ENCODE peak calls at places on chromosomes 12 and 14, in four cellular contexts. M is GM12878, L is HCT116, Z is H1. S is an unnamed sample.

GRCh38 chr14:65344011-65344410 is 68.5 kb upstream of the FUT8 start:
- DNase-seq in L (no peak), Z (no peak), M (no peak), S (no peak)

GRCh38 chr14:74502236-74503019 is 8.9 kb downstream of the ISCA2 start:
- DNase-seq in L (no peak), M (no peak), Z (no peak), S (peak; percentile 27)

GRCh38 chr12:50186667-50187066 is 19.5 kb upstream of the CERS5 start:
- DNase-seq in Z (no peak), L (no peak), M (no peak), S (no peak)

GRCh38 chr14:69571879-69572633 is 2.6 kb downstream of the CCDC177 start:
- DNase-seq in M (no peak), L (no peak), Z (no peak), S (peak; percentile 50)

GRCh38 chr14:74733241-74733640 is 20.3 kb downstream of the FCF1 start:
- DNase-seq in L (no peak), M (no peak), Z (no peak), S (no peak)

GRCh38 chr12:128715485-128715884 is 108.3 kb downstream of the SLC15A4 start:
- DNase-seq in M (no peak), Z (no peak), L (no peak), S (no peak)

GRCh38 chr12:102095677-102096263 is 24.1 kb downstream of the NUP37 start:
- DNase-seq in Z (no peak), L (no peak), M (peak; percentile 4), S (no peak)

GRCh38 chr14:99287269-99287942 is 15.4 kb upstream of the BCL11B start:
- DNase-seq in M (peak; percentile 55), Z (no peak), L (no peak), S (no peak)

GRCh38 chr14:105144231-105144665 is 24.3 kb downstream of the JAG2 start:
- DNase-seq in L (no peak), Z (no peak), M (no peak), S (no peak)

GRCh38 chr12:30822385-30823139 is 67.8 kb upstream of the CAPRIN2 start:
- DNase-seq in Z (no peak), L (no peak), M (no peak), S (no peak)

GRCh38 chr12:54853933-54854538 is at the start of gene MUCL1:
- DNase-seq in Z (peak; percentile 49), L (peak; percentile 62), M (peak; percentile 28), S (peak; percentile 69)

GRCh38 chr12:132129007-132129406 is 15.1 kb downstream of the DDX51 start:
- DNase-seq in L (no peak), M (no peak), Z (no peak), S (no peak)

GRCh38 chr14:71478542-71478941 is 453.7 kb upstream of the RGS6 start:
- DNase-seq in M (no peak), Z (no peak), L (no peak), S (no peak)

GRCh38 chr14:29240046-29240445 is 473.5 kb downstream of the FOXG1 start:
- DNase-seq in M (no peak), Z (no peak), L (no peak), S (no peak)

GRCh38 chr12:8819676-8819980 is 2.8 kb upstream of the A2ML1 start:
- DNase-seq in Z (no peak), M (no peak), L (no peak), S (peak; percentile 30)

GRCh38 chr14:35222872-35223471 is 69.2 kb upstream of the PSMA6 start:
- DNase-seq in Z (no peak), M (no peak), L (no peak), S (no peak)

GRCh38 chr14:35223927-35224326 is 68.3 kb upstream of the PSMA6 start:
- DNase-seq in L (no peak), M (no peak), Z (no peak), S (no peak)

GRCh38 chr14:35222324-35222723 is 69.9 kb upstream of the PSMA6 start:
- DNase-seq in Z (no peak), M (no peak), L (no peak), S (no peak)

GRCh38 chr14:35221462-35221861 is 70.7 kb upstream of the PSMA6 start:
- DNase-seq in M (no peak), L (no peak), Z (no peak), S (no peak)

DNA sequence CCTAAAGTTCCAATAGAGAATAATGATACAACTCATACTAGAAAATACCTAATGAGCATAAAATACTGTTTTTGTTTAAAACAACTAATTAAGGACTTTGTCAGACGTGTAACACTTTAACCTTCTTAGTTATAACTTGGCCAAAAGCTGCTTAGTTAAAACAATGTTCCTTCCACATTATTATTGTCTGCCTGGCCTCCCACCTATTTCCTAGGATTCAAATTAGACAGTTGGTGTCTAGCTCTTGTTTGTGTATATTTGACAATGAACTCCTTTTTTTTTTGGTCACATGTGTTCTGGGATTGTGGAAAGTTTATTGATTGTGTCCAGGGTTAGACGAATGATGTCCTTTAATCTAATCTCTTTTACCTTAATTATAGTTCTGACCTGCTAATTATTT is 67.6 kb upstream of the PSMA6 start:
- DNase-seq in Z (no peak), M (no peak), L (no peak), S (no peak)
- TF ChIP-seq EGR1 in Z (no peak), M (no peak), L (no peak), S (no peak)

GRCh38 chr14:104142136-104143041 is 4.0 kb downstream of the KIF26A start:
- DNase-seq in M (no peak), Z (no peak), L (no peak), S (no peak)

GRCh38 chr14:104144911-104145825 is 6.8 kb downstream of the KIF26A start:
- DNase-seq in Z (no peak), L (no peak), M (no peak), S (no peak)

GRCh38 chr14:104143071-104143470 is 4.7 kb downstream of the KIF26A start:
- DNase-seq in Z (no peak), L (no peak), M (no peak), S (no peak)

GRCh38 chr14:104144453-104144790 is 6.0 kb downstream of the KIF26A start:
- DNase-seq in Z (no peak), M (no peak), L (no peak), S (no peak)

DNA sequence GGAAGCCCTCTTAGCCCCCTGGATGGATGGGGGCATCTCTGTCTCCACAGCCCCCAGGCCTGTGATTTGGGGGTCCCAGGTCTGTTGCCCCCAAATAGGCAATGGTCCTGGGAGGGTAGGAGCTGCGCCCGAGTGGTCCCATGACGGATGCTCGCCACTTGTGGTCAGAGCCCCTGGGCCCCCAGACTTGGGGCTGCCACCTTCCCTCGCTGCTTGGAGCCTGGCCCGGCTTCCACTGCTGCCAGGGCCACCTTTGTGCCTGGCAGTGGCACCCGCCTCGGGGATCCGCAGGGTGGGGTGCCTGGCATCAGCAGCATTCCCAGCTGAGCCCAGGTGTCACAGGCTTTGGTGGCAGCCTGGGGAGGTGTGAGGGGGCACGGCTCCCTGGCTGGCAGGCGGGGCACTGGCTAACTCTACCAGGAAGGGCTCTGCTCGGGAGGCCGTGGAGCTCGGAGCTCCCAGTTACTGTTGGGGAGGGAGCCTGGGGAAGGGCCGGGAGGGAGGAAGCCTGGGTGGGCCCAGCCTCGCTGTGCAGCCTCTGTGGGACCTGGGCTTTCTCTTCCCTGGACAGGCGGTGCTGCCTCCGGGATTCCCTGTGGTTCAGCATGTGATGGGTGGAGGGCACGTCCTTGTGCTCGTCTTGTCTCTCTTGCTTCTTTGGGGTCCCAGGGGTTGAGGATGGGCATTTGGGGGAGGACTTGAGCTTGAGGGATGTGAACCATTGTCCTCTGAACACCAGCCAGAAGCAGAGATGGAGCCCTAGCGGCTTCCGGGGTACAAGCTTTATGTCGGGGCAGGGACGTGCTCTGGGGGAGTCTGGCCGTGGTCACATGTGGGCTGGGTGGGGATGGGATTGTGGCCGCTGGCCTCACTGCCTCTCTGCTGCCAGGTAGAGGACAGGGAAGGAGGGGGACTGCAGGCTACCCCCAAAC is 5.4 kb downstream of the KIF26A start:
- DNase-seq in M (no peak), Z (no peak), L (no peak), S (no peak)
- TF ChIP-seq EGR1 in M (no peak), Z (no peak), L (no peak), S (no peak)

GRCh38 chr14:76271371-76271770 is 104.6 kb upstream of the ESRRB start:
- DNase-seq in Z (no peak), L (no peak), M (no peak), S (no peak)
- TF ChIP-seq EGR1 in Z (no peak), L (no peak), M (no peak), S (no peak)

DNA sequence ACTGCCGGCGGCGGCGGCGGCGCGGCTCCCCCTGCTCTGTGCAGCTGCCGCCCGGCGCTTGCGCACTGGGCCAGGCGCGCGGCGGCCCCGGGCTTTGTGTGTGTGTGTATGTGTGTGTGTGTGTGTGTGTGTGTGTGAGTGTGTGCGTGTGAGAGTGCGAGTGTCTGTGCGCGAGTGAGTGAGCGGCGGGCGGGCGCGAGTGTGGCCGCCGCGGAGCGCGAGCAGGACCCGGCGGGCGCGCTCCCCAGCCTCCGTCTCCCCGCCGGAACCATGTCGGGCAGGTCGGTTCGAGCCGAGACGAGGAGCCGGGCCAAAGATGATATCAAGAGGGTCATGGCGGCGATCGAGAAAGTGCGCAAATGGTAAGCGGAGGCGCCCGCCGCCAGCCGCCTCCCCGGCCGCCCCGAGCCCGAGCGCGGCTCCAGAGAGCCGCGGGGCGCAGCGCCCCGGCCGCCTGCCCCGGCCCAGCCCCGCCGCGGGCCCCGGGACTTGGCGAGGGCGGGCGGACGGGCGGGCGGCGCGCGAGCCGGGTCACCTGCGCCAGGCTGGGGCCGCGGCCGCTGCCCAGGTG is at the start of gene BCL7A:
- DNase-seq in L (peak; percentile 22), M (no peak), Z (no peak), S (peak; percentile 79)
- TF ChIP-seq EGR1 in L (no peak), M (no peak), Z (no peak), S (no peak)

GRCh38 chr12:52122904-52123303 is 43.4 kb downstream of the SMIM41 start:
- DNase-seq in M (no peak), Z (no peak), L (no peak), S (no peak)

GRCh38 chr12:52119398-52120254 is 40.1 kb downstream of the SMIM41 start:
- DNase-seq in L (peak; percentile 47), Z (peak; percentile 65), M (no peak), S (peak; percentile 82)

GRCh38 chr12:52125499-52125900 is 46.0 kb downstream of the SMIM41 start:
- DNase-seq in M (no peak), L (no peak), Z (no peak), S (no peak)

GRCh38 chr12:52120951-52121847 is 41.7 kb downstream of the SMIM41 start:
- DNase-seq in Z (no peak), M (no peak), L (no peak), S (no peak)

GRCh38 chr12:52121848-52122838 is 42.6 kb downstream of the SMIM41 start:
- DNase-seq in M (no peak), Z (peak; percentile 59), L (no peak), S (peak; percentile 72)
- TF ChIP-seq EGR1 in M (no peak), Z (no peak), L (no peak), S (no peak)

GRCh38 chr12:15886372-15887042 is 4.3 kb downstream of the STRAP start:
- DNase-seq in Z (no peak), L (no peak), M (no peak), S (no peak)
- TF ChIP-seq EGR1 in Z (no peak), L (no peak), M (no peak), S (no peak)

GRCh38 chr12:91913124-91913523 is 232.5 kb downstream of the BTG1 start:
- DNase-seq in L (no peak), M (no peak), Z (no peak), S (no peak)

GRCh38 chr12:91912178-91912577 is 233.5 kb downstream of the BTG1 start:
- DNase-seq in Z (no peak), L (no peak), M (no peak), S (no peak)

GRCh38 chr12:91913651-91914050 is 232.0 kb downstream of the BTG1 start:
- DNase-seq in M (no peak), Z (no peak), L (no peak), S (no peak)

GRCh38 chr12:91914701-91915100 is 230.9 kb downstream of the BTG1 start:
- DNase-seq in Z (no peak), M (no peak), L (no peak), S (no peak)

GRCh38 chr12:91910871-91911388 is 234.7 kb downstream of the BTG1 start:
- DNase-seq in M (no peak), Z (no peak), L (no peak), S (no peak)
- TF ChIP-seq EGR1 in M (no peak), Z (no peak), L (no peak), S (no peak)